ENCODE peak calls at places on chromosomes 16 and 17, in five cellular contexts. O is mammary epithelial cell; C is brain microvascular endothelial cell; Y is CD8-positive, alpha-beta T cell; I is Panc1. M is an unnamed sample.
A peak's percentile ranks its signal among the peaks of the same experiment; 100 is the strongest.

GRCh38 chr16:28520672-28521071 is 14.0 kb upstream of the IL27 start:
- DNase-seq in O (no peak), C (no peak), Y (no peak), I (no peak), M (no peak)

GRCh38 chr17:77453613-77454559 is 313.1 kb downstream of the SEC14L1 start:
- DNase-seq in O (peak; percentile 77), C (no peak), Y (no peak), I (no peak), M (peak; percentile 74)

GRCh38 chr17:77308768-77309726 is 168.3 kb downstream of the SEC14L1 start:
- DNase-seq in O (peak; percentile 72), C (peak; percentile 82), Y (no peak), I (no peak), M (no peak)

GRCh38 chr16:4205971-4206370 is 35.9 kb downstream of the SRL start:
- DNase-seq in O (no peak), C (no peak), Y (no peak), I (no peak), M (no peak)

GRCh38 chr16:81831722-81832126 is 52.6 kb downstream of the PLCG2 start:
- DNase-seq in O (no peak), C (no peak), Y (peak; percentile 22), I (no peak), M (no peak)

GRCh38 chr16:31216552-31217530 is at the start of gene PYDC1:
- DNase-seq in O (no peak), C (no peak), Y (no peak), I (no peak), M (no peak)

GRCh38 chr17:57724038-57724728 is 20.9 kb downstream of the CCDC182 start:
- DNase-seq in O (no peak), C (no peak), Y (no peak), I (no peak), M (no peak)

GRCh38 chr16:1258218-1258587 is 2.3 kb downstream of the TPSD1 start:
- DNase-seq in O (no peak), C (no peak), Y (no peak), I (no peak), M (no peak)

GRCh38 chr17:64984776-64985521 is 65.7 kb upstream of the LRRC37A3 start:
- DNase-seq in O (peak; percentile 50), C (no peak), Y (no peak), I (no peak), M (no peak)

GRCh38 chr17:66675991-66676371 is 158.9 kb upstream of the CACNG5 start:
- DNase-seq in O (no peak), C (no peak), Y (no peak), I (no peak), M (peak; percentile 34)

GRCh38 chr16:15507959-15508336 is 73.6 kb downstream of the BMERB1 start:
- DNase-seq in O (no peak), C (no peak), Y (no peak), I (no peak), M (no peak)

GRCh38 chr17:61843435-61843834 is 19.9 kb downstream of the BRIP1 start:
- DNase-seq in O (no peak), C (no peak), Y (no peak), I (no peak), M (no peak)

GRCh38 chr17:76485569-76485968 is 15.7 kb downstream of the RHBDF2 start:
- DNase-seq in O (peak; percentile 25), C (no peak), Y (no peak), I (no peak), M (no peak)

GRCh38 chr16:67645397-67646121 is 615 bp downstream of the CARMIL2 start:
- DNase-seq in O (no peak), C (no peak), Y (no peak), I (no peak), M (no peak)

GRCh38 chr17:30299000-30299399 is 7.3 kb upstream of the BLMH start:
- DNase-seq in O (no peak), C (no peak), Y (no peak), I (no peak), M (no peak)

GRCh38 chr17:81870155-81870977 is 771 bp downstream of the ARHGDIA start:
- DNase-seq in O (peak; percentile 57), C (peak; percentile 40), Y (no peak), I (no peak), M (no peak)

GRCh38 chr17:67700037-67700436 is 17.7 kb upstream of the NOL11 start:
- DNase-seq in O (no peak), C (no peak), Y (no peak), I (no peak), M (no peak)

DNA sequence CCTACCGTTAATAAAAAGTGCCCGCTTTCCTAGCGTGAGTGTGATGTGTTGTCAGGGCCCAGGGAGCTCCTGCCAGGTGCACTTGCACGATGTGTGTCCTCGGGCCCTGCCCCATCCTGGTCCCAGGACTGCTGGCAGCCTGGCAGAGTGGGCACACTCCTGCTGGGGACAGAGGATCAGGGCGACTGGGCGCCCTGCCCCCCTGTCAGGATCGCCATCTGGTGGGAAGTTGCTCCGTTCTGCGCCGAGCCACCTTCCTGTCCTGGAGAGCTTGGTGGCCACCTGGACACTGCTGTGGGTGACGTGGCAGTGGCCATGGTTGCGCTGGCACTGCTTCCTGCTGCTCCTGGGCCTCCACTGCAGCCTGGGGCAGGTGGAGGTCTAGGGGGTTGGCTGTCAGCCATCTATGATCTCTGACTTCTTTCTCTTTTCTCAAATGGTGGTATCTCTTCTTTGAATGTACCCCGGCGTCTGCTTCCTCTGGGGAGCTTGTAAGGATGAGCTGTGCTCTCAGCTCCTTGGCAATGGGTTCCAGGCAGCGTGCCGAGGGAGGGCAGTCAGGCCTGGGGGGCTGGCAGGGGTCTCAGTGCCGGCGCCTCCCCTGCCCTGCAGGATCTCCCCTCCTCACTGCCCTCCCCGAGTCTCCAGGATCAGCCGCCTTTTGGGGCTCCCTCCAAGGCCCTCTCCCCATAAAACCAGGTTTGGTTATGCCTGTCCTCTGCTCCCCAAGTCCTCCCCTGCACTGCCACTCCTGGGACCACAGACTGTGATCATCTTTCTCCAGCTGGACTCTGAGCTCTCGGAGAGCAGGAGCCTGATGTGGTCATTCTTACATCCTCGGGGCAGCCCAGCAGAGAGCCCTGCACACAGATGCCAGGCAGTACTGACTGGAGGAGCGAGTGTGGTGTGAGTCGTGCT is 76.9 kb downstream of the AMFR start:
- DNase-seq in O (no peak), C (no peak), Y (no peak), I (no peak), M (no peak)
- H3K27ac ChIP-seq in O (no peak overlapping the region), C (no peak overlapping the region), Y (no peak overlapping the region), I (no peak overlapping the region), M (no peak overlapping the region)

GRCh38 chr17:28366605-28367004 is 1.6 kb upstream of the SEBOX start:
- DNase-seq in O (no peak), C (no peak), Y (no peak), I (no peak), M (no peak)
- TF ChIP-seq CTCF in O (no peak), C (peak; percentile 39), Y (no peak), I (no peak), M (no peak)

GRCh38 chr17:79850571-79851460 is 11.6 kb upstream of the CBX4 start:
- DNase-seq in O (peak; percentile 90), C (peak; percentile 86), Y (no peak), I (no peak), M (peak; percentile 95)

GRCh38 chr17:79854080-79854861 is 15.0 kb upstream of the CBX4 start:
- DNase-seq in O (no peak), C (no peak), Y (no peak), I (no peak), M (no peak)

GRCh38 chr17:79851461-79851817 is 12.2 kb upstream of the CBX4 start:
- DNase-seq in O (peak; percentile 82), C (no peak), Y (no peak), I (no peak), M (peak; percentile 72)

GRCh38 chr17:79855331-79856124 is 16.3 kb upstream of the CBX4 start:
- DNase-seq in O (no peak), C (no peak), Y (no peak), I (no peak), M (no peak)

GRCh38 chr17:79852748-79853147 is 13.5 kb upstream of the CBX4 start:
- DNase-seq in O (peak; percentile 76), C (no peak), Y (no peak), I (no peak), M (peak; percentile 57)
- H3K27ac ChIP-seq in O (peak overlapping the region; percentile 61), C (peak overlapping the region; percentile 22), Y (no peak overlapping the region), I (peak overlapping the region; percentile 11), M (peak overlapping the region; percentile 84)

GRCh38 chr16:48912360-48912759 is 302.4 kb upstream of the N4BP1 start:
- DNase-seq in O (no peak), C (no peak), Y (no peak), I (no peak), M (no peak)

GRCh38 chr16:48914070-48914469 is 304.1 kb upstream of the N4BP1 start:
- DNase-seq in O (no peak), C (no peak), Y (no peak), I (no peak), M (no peak)

GRCh38 chr16:48910214-48910613 is 300.2 kb upstream of the N4BP1 start:
- DNase-seq in O (no peak), C (no peak), Y (no peak), I (no peak), M (no peak)

GRCh38 chr16:48913384-48913783 is 303.4 kb upstream of the N4BP1 start:
- DNase-seq in O (no peak), C (no peak), Y (no peak), I (no peak), M (no peak)

DNA sequence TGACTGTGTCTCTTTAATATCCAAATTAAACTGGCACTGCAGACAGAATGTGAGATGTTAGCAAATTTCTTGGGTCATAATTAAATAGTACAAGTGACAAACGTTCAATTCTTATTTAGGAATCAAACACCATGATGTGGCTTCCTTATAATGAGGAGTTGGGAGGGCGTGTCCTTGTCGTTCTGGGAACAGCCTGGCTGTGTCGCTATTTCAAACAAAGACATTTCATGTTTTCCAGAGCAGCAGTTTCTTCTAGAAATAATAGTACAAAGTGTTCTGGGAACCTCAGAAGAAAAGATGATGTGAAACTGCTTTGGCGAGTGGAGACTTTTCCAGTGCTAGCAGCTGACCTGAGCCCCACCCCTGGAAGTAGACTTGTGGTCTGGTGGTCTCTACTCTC is 301.7 kb upstream of the N4BP1 start:
- DNase-seq in O (no peak), C (no peak), Y (no peak), I (no peak), M (no peak)
- TF ChIP-seq CTCF in O (no peak), C (no peak), Y (no peak), I (peak; percentile 31), M (no peak)

GRCh38 chr17:75091855-75092327 is 4.1 kb downstream of the SLC16A5 start:
- DNase-seq in O (no peak), C (no peak), Y (no peak), I (no peak), M (no peak)
- H3K27ac ChIP-seq in O (no peak overlapping the region), C (no peak overlapping the region), Y (no peak overlapping the region), I (peak overlapping the region; percentile 72), M (peak overlapping the region; percentile 98)

DNA sequence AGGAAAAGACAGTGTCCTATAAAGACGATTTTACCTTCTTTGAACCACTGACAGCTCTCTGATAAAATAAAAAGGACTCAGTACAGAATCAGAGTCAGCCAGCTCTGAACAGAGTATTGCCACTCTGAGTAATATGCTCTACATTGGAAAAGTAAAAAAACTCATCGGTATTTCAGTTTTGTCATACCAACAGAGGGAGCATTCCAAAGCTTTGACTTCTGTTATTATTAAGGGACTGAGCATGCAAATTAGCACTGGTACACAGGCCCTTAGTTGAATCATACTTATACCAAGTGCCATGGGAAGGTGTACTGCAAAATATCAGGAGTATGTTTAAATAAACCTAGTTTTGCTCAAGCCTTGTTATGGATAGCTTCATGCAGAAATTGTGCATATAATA is 509.0 kb upstream of the KIF2B start:
- DNase-seq in O (peak; percentile 21), C (peak; percentile 3), Y (no peak), I (no peak), M (peak; percentile 5)
- TF ChIP-seq CTCF in O (no peak), C (no peak), Y (no peak), I (no peak), M (no peak)